ENCODE peak calls at places on chromosomes 3 and 15, in four cellular contexts. S, G, U and N are unnamed samples.

GRCh38 chr3:5160926-5161858 is 26.3 kb upstream of the EDEM1 start:
- DNase-seq in S (no peak), G (no peak), U (no peak), N (peak; percentile 8)

GRCh38 chr3:39107874-39108308 is 411 bp downstream of the TTC21A start:
- DNase-seq in S (no peak), G (no peak), U (no peak), N (no peak)

GRCh38 chr3:46996689-46997452 is 17.4 kb downstream of the NBEAL2 start:
- DNase-seq in S (no peak), G (no peak), U (no peak), N (peak; percentile 45)

GRCh38 chr3:52248816-52249547 is 3.4 kb downstream of the PPM1M start:
- DNase-seq in S (no peak), G (no peak), U (no peak), N (no peak)

GRCh38 chr3:69542265-69543079 is 156.6 kb upstream of the FRMD4B start:
- DNase-seq in S (no peak), G (no peak), U (no peak), N (peak; percentile 59)

GRCh38 chr3:11173828-11174465 is 19.7 kb downstream of the HRH1 start:
- DNase-seq in S (no peak), G (no peak), U (no peak), N (no peak)

GRCh38 chr3:183897606-183898384 is 13.1 kb upstream of the PARL start:
- DNase-seq in S (no peak), G (no peak), U (no peak), N (no peak)

GRCh38 chr3:193343726-193344222 is 34.8 kb downstream of the ATP13A5 start:
- DNase-seq in S (no peak), G (no peak), U (no peak), N (no peak)

GRCh38 chr3:129794319-129795201 is 99.0 kb downstream of the TMCC1 start:
- DNase-seq in S (no peak), G (peak; percentile 22), U (no peak), N (peak; percentile 14)

GRCh38 chr15:41936649-41937567 is 35.4 kb downstream of the EHD4 start:
- DNase-seq in S (no peak), G (no peak), U (no peak), N (no peak)

GRCh38 chr3:190443257-190443656 is 6.4 kb downstream of the TMEM207 start:
- DNase-seq in S (no peak), G (peak; percentile 13), U (no peak), N (no peak)

GRCh38 chr3:155362808-155363689 is 69.6 kb upstream of the STRIT1 start:
- DNase-seq in S (no peak), G (no peak), U (no peak), N (no peak)

GRCh38 chr3:96863129-96863740 is 48.8 kb downstream of the EPHA6 start:
- DNase-seq in S (peak; percentile 4), G (peak; percentile 28), U (no peak), N (peak; percentile 10)

GRCh38 chr3:34675383-34676120 is 877.1 kb downstream of the PDCD6IP start:
- DNase-seq in S (no peak), G (no peak), U (no peak), N (no peak)

GRCh38 chr3:149115114-149115513 is 14.3 kb upstream of the HPS3 start:
- DNase-seq in S (no peak), G (no peak), U (no peak), N (no peak)

GRCh38 chr3:11901286-11901875 is 54.7 kb upstream of the TAMM41 start:
- DNase-seq in S (no peak), G (no peak), U (no peak), N (no peak)

GRCh38 chr15:95799286-95800187 is 531.0 kb upstream of the NR2F2 start:
- DNase-seq in S (no peak), G (peak; percentile 8), U (no peak), N (no peak)

GRCh38 chr3:127417709-127418559 is 130.1 kb upstream of the PRR20G start:
- DNase-seq in S (no peak), G (no peak), U (no peak), N (no peak)

GRCh38 chr3:122942937-122943827 is 84.4 kb downstream of the SEMA5B start:
- DNase-seq in S (peak; percentile 66), G (peak; percentile 61), U (no peak), N (peak; percentile 91)

GRCh38 chr15:40770147-40770721 is 454 bp downstream of the C15orf62 start:
- DNase-seq in S (no peak), G (no peak), U (no peak), N (peak; percentile 32)

GRCh38 chr15:88865498-88866099 is 29.7 kb downstream of the HAPLN3 start:
- DNase-seq in S (peak; percentile 64), G (no peak), U (no peak), N (no peak)

GRCh38 chr15:70713547-70714414 is 49.6 kb downstream of the UACA start:
- DNase-seq in S (no peak), G (no peak), U (no peak), N (no peak)

GRCh38 chr15:51117270-51117669 is 22.6 kb upstream of the TNFAIP8L3 start:
- DNase-seq in S (no peak), G (no peak), U (no peak), N (no peak)

GRCh38 chr3:46558184-46559029 is 7.7 kb downstream of the LRRC2 start:
- DNase-seq in S (peak; percentile 95), G (peak; percentile 93), U (peak; percentile 75), N (peak; percentile 80)

GRCh38 chr15:77869021-77869895 is 208.3 kb downstream of the TBC1D2B start:
- DNase-seq in S (no peak), G (no peak), U (no peak), N (no peak)

DNA sequence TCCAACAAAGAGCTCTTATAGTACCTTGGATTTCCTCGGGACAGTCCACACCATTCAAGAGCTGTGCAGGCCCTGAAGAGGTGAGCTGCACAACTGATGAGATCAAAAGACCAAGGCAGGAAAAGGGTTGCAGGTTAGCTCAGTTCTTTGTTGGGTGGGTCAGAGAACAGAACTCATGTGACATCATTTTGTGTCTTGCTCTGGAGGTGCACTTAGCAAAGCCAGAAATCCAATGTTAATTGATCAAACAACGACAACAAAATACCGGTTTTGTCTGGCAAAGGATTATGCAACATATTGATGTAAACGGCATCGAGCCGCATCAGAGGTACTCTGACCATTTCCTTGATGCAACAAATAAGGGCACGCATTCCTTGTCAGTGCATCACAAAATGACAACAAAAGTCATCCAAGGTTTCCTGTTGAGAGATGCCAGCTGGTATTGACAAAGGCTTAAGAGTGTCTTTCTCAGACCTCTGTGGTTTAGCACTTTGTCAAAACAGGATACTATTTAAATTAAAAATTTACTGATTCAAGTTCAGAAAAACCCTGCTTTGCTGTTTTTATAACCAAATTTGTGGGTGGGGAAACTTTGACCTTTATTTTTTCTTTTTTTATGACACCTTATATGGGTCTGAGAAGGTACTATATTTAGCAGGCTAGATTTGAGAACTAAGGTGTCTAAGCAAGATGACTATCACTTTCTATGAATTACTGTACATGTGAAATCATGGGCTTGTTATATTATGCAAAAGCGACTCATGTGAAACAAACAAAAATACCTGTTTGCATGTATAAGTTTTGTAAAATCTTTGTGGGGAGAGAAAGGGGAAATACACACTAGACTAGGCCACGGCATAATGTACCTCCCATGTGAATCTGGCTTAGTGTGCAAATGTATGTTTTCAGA is 496.2 kb downstream of the FOXP1 start:
- DNase-seq in S (no peak), G (peak; percentile 83), U (peak; percentile 80), N (no peak)
- TF ChIP-seq SIN3A in S (no peak), G (no peak), U (no peak), N (no peak)

GRCh38 chr3:54822206-54822605 is 105.7 kb downstream of the LRTM1 start:
- DNase-seq in S (no peak), G (no peak), U (no peak), N (no peak)

GRCh38 chr3:54814224-54814623 is 113.6 kb downstream of the LRTM1 start:
- DNase-seq in S (no peak), G (no peak), U (no peak), N (no peak)

GRCh38 chr3:54819926-54820325 is 107.9 kb downstream of the LRTM1 start:
- DNase-seq in S (no peak), G (no peak), U (no peak), N (no peak)

GRCh38 chr3:54817628-54818027 is 110.2 kb downstream of the LRTM1 start:
- DNase-seq in S (no peak), G (no peak), U (no peak), N (no peak)

GRCh38 chr3:54818942-54819341 is 108.9 kb downstream of the LRTM1 start:
- DNase-seq in S (no peak), G (no peak), U (no peak), N (no peak)
- TF ChIP-seq NFIC in S (no peak), G (no peak), U (no peak), N (no peak)

DNA sequence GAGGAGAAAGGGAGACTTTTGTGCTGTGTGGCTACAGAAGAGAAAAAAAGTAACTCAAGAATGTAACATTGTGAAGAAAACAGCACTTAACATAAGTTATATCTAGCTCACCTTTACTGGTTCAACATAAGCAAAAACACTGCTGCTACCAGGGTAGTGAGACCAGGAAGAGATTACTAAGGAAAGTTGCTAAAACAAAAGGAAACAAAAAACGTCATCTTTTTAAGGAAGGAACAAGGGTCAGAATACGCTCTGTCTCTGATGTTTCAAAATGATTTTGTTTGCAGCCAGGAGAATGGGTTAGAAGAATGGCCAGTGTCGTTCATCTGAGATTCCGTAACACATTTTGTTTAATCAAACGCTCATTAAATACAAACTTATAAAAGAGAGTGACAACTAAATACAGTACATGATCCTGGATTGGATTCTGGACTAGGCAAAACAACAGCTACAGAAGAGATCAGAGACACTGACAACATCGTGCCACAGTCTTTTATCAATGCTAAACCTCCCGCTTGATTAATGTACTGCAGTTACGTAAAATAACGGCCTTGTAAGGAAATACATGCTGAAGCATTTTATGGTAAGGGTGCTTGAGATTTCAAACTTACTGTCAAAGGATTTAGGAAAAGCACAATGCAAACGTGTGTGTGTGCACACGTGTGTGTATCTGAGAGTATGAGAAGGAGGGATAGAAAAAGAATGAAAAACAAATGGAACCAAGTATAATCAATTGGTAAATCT is 67.7 kb downstream of the FOXP1 start:
- DNase-seq in S (no peak), G (no peak), U (no peak), N (no peak)
- TF ChIP-seq SIN3A in S (no peak), G (no peak), U (no peak), N (no peak)

DNA sequence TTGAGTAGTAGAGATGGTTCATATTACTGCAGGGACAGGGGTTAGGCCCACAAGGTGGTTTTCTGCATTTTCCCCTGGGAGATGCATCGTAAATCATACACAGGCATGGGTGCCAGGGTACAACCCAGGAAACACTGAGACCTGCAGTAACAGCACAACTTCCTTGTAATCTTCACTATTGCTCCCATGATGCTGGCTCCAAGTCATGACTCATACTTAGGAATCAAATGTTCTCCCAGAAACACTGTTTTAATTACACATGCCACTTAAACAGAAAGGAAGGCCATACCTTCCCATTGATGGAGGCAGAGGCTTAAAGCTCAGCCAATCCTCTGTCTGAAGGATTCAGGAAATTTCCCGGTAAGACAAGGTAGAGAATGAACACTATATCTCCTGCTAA is 106.5 kb downstream of the ERC2 start:
- DNase-seq in S (no peak), G (no peak), U (no peak), N (no peak)
- TF ChIP-seq NFIC in S (no peak), G (no peak), U (no peak), N (no peak)

GRCh38 chr3:195897081-195897852 is 11.1 kb downstream of the TNK2 start:
- DNase-seq in S (peak; percentile 32), G (no peak), U (no peak), N (peak; percentile 83)
- TF ChIP-seq SIN3A in S (no peak), G (no peak), U (no peak), N (no peak)